ENCODE peak calls at places on chromosome 18, in seven cellular contexts. E is NCI-H510A treated with DMSO at 0.1 percent for 48 hours; H is stimulated activated naive CD8-positive, alpha-beta T cell treated with anti-CD3 and anti-CD28 coated beads, Interleukin-15, amount 100 ng/mL, for 72 hours; T is stimulated activated naive B cell treated with anti-CD40 and anti-IgM and Interleukin-4, amounts not matched to agents 10 μg/mL and 1 μg/mL and 100 μg/mL, for 72 hours; O is D341Med; R is T-helper 9 cell; M is mucosa of gallbladder. S is an unnamed sample.

GRCh38 chr18:78652001-78652545 is 327.5 kb upstream of the SALL3 start:
- DNase-seq in E (no peak), H (no peak), T (no peak), O (no peak), R (no peak), M (no peak), S (no peak)

GRCh38 chr18:5268874-5269273 is 26.7 kb downstream of the ZBTB14 start:
- DNase-seq in E (no peak), H (no peak), T (no peak), O (no peak), R (no peak), M (no peak), S (no peak)

GRCh38 chr18:4961121-4961909 is 235.7 kb downstream of the AKAIN1 start:
- DNase-seq in E (no peak), H (no peak), T (no peak), O (no peak), R (no peak), M (no peak), S (no peak)

GRCh38 chr18:12862467-12862866 is 21.6 kb downstream of the PTPN2 start:
- DNase-seq in E (peak), H (no peak), T (no peak), O (no peak), R (no peak), M (peak), S (no peak)

GRCh38 chr18:60358516-60358915 is 14.1 kb downstream of the MC4R start:
- DNase-seq in E (no peak), H (no peak), T (no peak), O (no peak), R (no peak), M (no peak), S (no peak)

GRCh38 chr18:616380-616995 is 19.7 kb downstream of the CLUL1 start:
- DNase-seq in E (peak), H (no peak), T (no peak), O (peak), R (no peak), M (no peak), S (no peak)

GRCh38 chr18:49473721-49474120 is 13.3 kb upstream of the DYM start:
- DNase-seq in E (no peak), H (no peak), T (no peak), O (no peak), R (no peak), M (no peak), S (no peak)

GRCh38 chr18:78768221-78768620 is 211.4 kb upstream of the SALL3 start:
- DNase-seq in E (no peak), H (no peak), T (no peak), O (no peak), R (no peak), M (peak), S (no peak)

GRCh38 chr18:79377187-79377891 is 18.4 kb upstream of the NFATC1 start:
- DNase-seq in E (no peak), H (no peak), T (no peak), O (no peak), R (no peak), M (no peak), S (no peak)

GRCh38 chr18:10379511-10379910 is 74.9 kb upstream of the APCDD1 start:
- DNase-seq in E (no peak), H (no peak), T (no peak), O (no peak), R (no peak), M (no peak), S (no peak)

GRCh38 chr18:22639026-22639463 is 221.3 kb upstream of the CTAGE1 start:
- DNase-seq in E (no peak), H (no peak), T (no peak), O (no peak), R (no peak), M (no peak), S (no peak)

GRCh38 chr18:32048507-32049091 is 30.0 kb downstream of the RNF125 start:
- DNase-seq in E (no peak), H (no peak), T (no peak), O (no peak), R (no peak), M (peak), S (peak)

GRCh38 chr18:3706279-3707097 is 256.5 kb downstream of the TGIF1 start:
- DNase-seq in E (no peak), H (no peak), T (no peak), O (no peak), R (no peak), M (no peak), S (peak)

GRCh38 chr18:6405237-6406074 is 9.3 kb downstream of the L3MBTL4 start:
- DNase-seq in E (peak), H (no peak), T (no peak), O (no peak), R (no peak), M (no peak), S (no peak)

GRCh38 chr18:7485616-7486015 is 81.5 kb upstream of the PTPRM start:
- DNase-seq in E (no peak), H (no peak), T (no peak), O (no peak), R (no peak), M (no peak), S (no peak)

GRCh38 chr18:78767648-78768071 is 212.0 kb upstream of the SALL3 start:
- DNase-seq in E (no peak), H (no peak), T (no peak), O (no peak), R (no peak), M (no peak), S (no peak)

GRCh38 chr18:9091066-9091476 is 11.4 kb upstream of the NDUFV2 start:
- DNase-seq in E (no peak), H (peak), T (no peak), O (no peak), R (no peak), M (no peak), S (no peak)

GRCh38 chr18:50143891-50144290 is 51.1 kb downstream of the MYO5B start:
- DNase-seq in E (no peak), H (no peak), T (no peak), O (no peak), R (no peak), M (peak), S (no peak)

GRCh38 chr18:37668971-37669747 is 103.6 kb upstream of the CELF4 start:
- DNase-seq in E (peak), H (no peak), T (no peak), O (peak), R (no peak), M (no peak), S (no peak)

GRCh38 chr18:79507076-79507545 is 111.4 kb downstream of the NFATC1 start:
- DNase-seq in E (no peak), H (no peak), T (no peak), O (no peak), R (no peak), M (no peak), S (peak)

GRCh38 chr18:24054130-24054529 is 39.6 kb downstream of the TTC39C start:
- DNase-seq in E (no peak), H (no peak), T (no peak), O (no peak), R (no peak), M (no peak), S (no peak)

GRCh38 chr18:79956276-79956675 is 4.8 kb upstream of the SLC66A2 start:
- DNase-seq in E (no peak), H (no peak), T (no peak), O (no peak), R (no peak), M (no peak), S (no peak)

GRCh38 chr18:47968006-47968676 is 37.7 kb upstream of the SMAD2 start:
- DNase-seq in E (no peak), H (no peak), T (no peak), O (no peak), R (no peak), M (no peak), S (no peak)

GRCh38 chr18:9735238-9735637 is 27.1 kb downstream of the RAB31 start:
- DNase-seq in E (no peak), H (no peak), T (no peak), O (peak), R (no peak), M (no peak), S (no peak)

GRCh38 chr18:13298262-13298661 is 79.7 kb downstream of the LDLRAD4 start:
- DNase-seq in E (no peak), H (no peak), T (no peak), O (no peak), R (no peak), M (no peak), S (no peak)